ENCODE peak calls at places on chromosome 10, in eight cellular contexts. B, Q, E, F, K, C, U and N are unnamed samples.

GRCh38 chr10:117053548-117053947 is 48.6 kb upstream of the SHTN1 start:
- DNase-seq in B (no peak), Q (no peak), E (no peak), F (peak; percentile 19), K (no peak), C (no peak), U (no peak), N (no peak)

GRCh38 chr10:118633801-118634200 is 38.4 kb upstream of the PRLHR start:
- DNase-seq in B (no peak), Q (no peak), E (no peak), F (no peak), K (no peak), C (no peak), U (no peak), N (no peak)

GRCh38 chr10:61608255-61609040 is 54.3 kb upstream of the CABCOCO1 start:
- DNase-seq in B (no peak), Q (no peak), E (no peak), F (no peak), K (no peak), C (no peak), U (no peak), N (no peak)

GRCh38 chr10:15341502-15342128 is 29.5 kb downstream of the FAM171A1 start:
- DNase-seq in B (no peak), Q (peak; percentile 52), E (no peak), F (no peak), K (no peak), C (no peak), U (no peak), N (no peak)

GRCh38 chr10:69445094-69445493 is 6.2 kb upstream of the TSPAN15 start:
- DNase-seq in B (no peak), Q (no peak), E (no peak), F (no peak), K (no peak), C (no peak), U (no peak), N (no peak)

GRCh38 chr10:21493841-21494220 is 31.7 kb downstream of the SKIDA1 start:
- DNase-seq in B (no peak), Q (no peak), E (no peak), F (no peak), K (no peak), C (no peak), U (no peak), N (no peak)

GRCh38 chr10:86345296-86346168 is 21.1 kb downstream of the GRID1 start:
- DNase-seq in B (no peak), Q (no peak), E (no peak), F (peak; percentile 39), K (no peak), C (no peak), U (no peak), N (no peak)

GRCh38 chr10:48670978-48671913 is 13.4 kb upstream of the WDFY4 start:
- DNase-seq in B (no peak), Q (no peak), E (peak; percentile 71), F (no peak), K (no peak), C (no peak), U (no peak), N (no peak)

GRCh38 chr10:23695825-23696420 is 257.0 kb downstream of the OTUD1 start:
- DNase-seq in B (no peak), Q (no peak), E (peak; percentile 29), F (no peak), K (no peak), C (no peak), U (no peak), N (no peak)

GRCh38 chr10:121919666-121920065 is 8.2 kb downstream of the ATE1 start:
- DNase-seq in B (no peak), Q (no peak), E (no peak), F (no peak), K (no peak), C (no peak), U (no peak), N (no peak)

GRCh38 chr10:62719058-62719457 is 85.5 kb upstream of the ADO start:
- DNase-seq in B (no peak), Q (no peak), E (no peak), F (no peak), K (no peak), C (peak; percentile 41), U (no peak), N (no peak)

GRCh38 chr10:133282846-133283390 is 6.2 kb upstream of the ADAM8 start:
- DNase-seq in B (no peak), Q (no peak), E (no peak), F (no peak), K (no peak), C (no peak), U (no peak), N (no peak)

GRCh38 chr10:32976338-32976737 is 18.3 kb upstream of the ITGB1 start:
- DNase-seq in B (no peak), Q (no peak), E (no peak), F (no peak), K (no peak), C (no peak), U (no peak), N (no peak)

GRCh38 chr10:60908896-60909295 is 35.1 kb downstream of the RHOBTB1 start:
- DNase-seq in B (no peak), Q (no peak), E (no peak), F (no peak), K (no peak), C (no peak), U (no peak), N (no peak)

GRCh38 chr10:103688451-103688850 is 166.9 kb downstream of the SH3PXD2A start:
- DNase-seq in B (no peak), Q (no peak), E (no peak), F (no peak), K (no peak), C (no peak), U (no peak), N (no peak)

GRCh38 chr10:74081192-74081803 is 69.3 kb downstream of the AP3M1 start:
- DNase-seq in B (no peak), Q (peak; percentile 40), E (peak; percentile 50), F (peak; percentile 26), K (no peak), C (peak; percentile 53), U (peak; percentile 18), N (no peak)

GRCh38 chr10:26909753-26910152 is 49.0 kb upstream of the ABI1 start:
- DNase-seq in B (no peak), Q (no peak), E (no peak), F (no peak), K (no peak), C (no peak), U (no peak), N (no peak)